ENCODE peak calls at places on chromosomes 7 and 10, in nine cellular contexts. G is gastrocnemius medialis, Q is astrocyte of the spinal cord, B is heart left ventricle, V is IMR-90, I is upper lobe of left lung, A is kidney epithelial cell, D is dorsolateral prefrontal cortex, E is Peyer's patch. N is an unnamed sample.

GRCh38 chr7:388461-388960 is 98.5 kb downstream of the FOXL3 start:
- DNase-seq in B (peak), D (no peak), G (no peak), Q (no peak), V (no peak), E (peak), A (no peak), I (peak), N (no peak)

GRCh38 chr7:100582041-100582579 is 3.8 kb downstream of the LRCH4 start:
- DNase-seq in B (no peak), V (no peak), I (peak), E (no peak), D (no peak), Q (no peak), A (no peak), G (no peak), N (no peak)

GRCh38 chr7:102916426-102916825 is 3.6 kb downstream of the LRRC17 start:
- DNase-seq in A (peak), B (no peak), I (no peak), E (no peak), D (no peak), Q (peak), G (no peak), V (peak), N (peak)

GRCh38 chr7:75536940-75537538 is 44.9 kb downstream of the SPDYE5 start:
- DNase-seq in A (no peak), Q (no peak), G (no peak), D (no peak), B (no peak), E (no peak), V (no peak), I (no peak), N (no peak)

GRCh38 chr10:33631991-33632390 is 297.5 kb upstream of the NRP1 start:
- DNase-seq in I (no peak), E (no peak), G (no peak), B (no peak), V (no peak), A (no peak), Q (no peak), D (no peak), N (no peak)

GRCh38 chr7:76233538-76234281 is 32.0 kb downstream of the SRRM3 start:
- DNase-seq in A (no peak), E (no peak), V (no peak), Q (no peak), B (no peak), D (no peak), I (no peak), G (no peak), N (no peak)

GRCh38 chr7:45598697-45599520 is 24.7 kb downstream of the ADCY1 start:
- DNase-seq in G (no peak), B (no peak), D (no peak), A (no peak), E (no peak), I (no peak), V (no peak), Q (no peak), N (no peak)

GRCh38 chr7:70133291-70133690 is 535.0 kb downstream of the AUTS2 start:
- DNase-seq in I (no peak), Q (no peak), D (no peak), V (no peak), E (no peak), B (no peak), A (no peak), G (no peak), N (no peak)

GRCh38 chr7:51224811-51225581 is 91.6 kb downstream of the COBL start:
- DNase-seq in I (no peak), Q (no peak), D (no peak), G (peak), B (no peak), A (no peak), V (no peak), E (peak), N (no peak)

GRCh38 chr7:128266891-128267839 is 26.1 kb downstream of the LEP start:
- DNase-seq in E (no peak), A (peak), I (peak), D (no peak), Q (peak), G (no peak), V (peak), B (peak), N (peak)

GRCh38 chr7:3239291-3239691 is 61.8 kb upstream of the SDK1 start:
- DNase-seq in V (no peak), G (no peak), I (peak), A (peak), B (no peak), D (no peak), E (no peak), Q (no peak), N (no peak)

GRCh38 chr7:151080091-151080521 is 503 bp downstream of the FASTK start:
- DNase-seq in V (no peak), D (no peak), A (no peak), B (no peak), E (no peak), Q (no peak), I (no peak), G (no peak), N (no peak)

DNA sequence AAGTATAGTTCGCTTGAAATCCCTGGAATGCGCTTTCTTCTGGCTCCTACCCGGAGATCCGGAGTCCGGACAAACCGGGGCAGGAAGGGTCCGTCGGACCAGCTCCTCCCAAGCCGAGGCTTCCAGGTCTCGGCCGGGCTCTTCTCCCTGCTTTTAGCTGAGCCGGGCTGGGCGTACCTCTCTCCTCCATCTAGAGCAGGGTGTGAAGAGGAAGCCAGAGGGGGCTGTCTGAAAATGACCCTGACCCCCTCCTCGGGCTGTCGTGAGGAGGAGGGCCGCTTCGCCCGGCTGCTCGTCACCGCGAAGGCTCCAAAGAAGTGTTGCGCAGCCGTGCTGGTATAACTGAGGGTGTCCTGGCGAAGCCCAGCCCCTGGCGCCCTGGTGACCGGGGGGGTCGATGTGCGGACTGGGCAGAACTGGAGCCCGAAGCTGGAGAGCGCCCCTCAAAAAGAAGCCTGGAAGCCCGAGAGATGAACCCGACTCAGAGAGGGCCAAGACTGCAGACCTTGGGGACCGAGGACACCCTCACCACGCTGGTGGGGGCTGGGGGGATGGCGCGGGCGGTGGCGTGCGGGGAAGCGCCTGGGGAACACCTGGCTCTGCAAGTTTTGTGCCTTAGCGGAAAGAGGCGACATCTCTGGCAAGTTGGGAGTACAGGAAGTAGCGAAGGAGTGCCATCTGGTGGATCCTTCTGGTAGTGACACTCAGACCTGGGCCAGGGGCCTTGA is 5.7 kb downstream of the KAZALD1 start:
- DNase-seq in B (peak), Q (peak), V (peak), D (no peak), I (peak), G (peak), E (peak), A (no peak), N (peak)
- TF ChIP-seq CTCF in B (peak), Q (peak), V (peak), D (peak), I (peak), G (peak), E (peak), A (peak), N (peak)

GRCh38 chr10:99927719-99928280 is 81.9 kb downstream of the DNMBP start:
- DNase-seq in I (no peak), E (no peak), A (no peak), V (no peak), Q (no peak), G (no peak), B (no peak), D (no peak), N (no peak)
- H3K4me3 ChIP-seq in I (no peak), E (no peak), A (peak), V (no peak), Q (no peak), G (peak), B (no peak), D (no peak), N (no peak)

DNA sequence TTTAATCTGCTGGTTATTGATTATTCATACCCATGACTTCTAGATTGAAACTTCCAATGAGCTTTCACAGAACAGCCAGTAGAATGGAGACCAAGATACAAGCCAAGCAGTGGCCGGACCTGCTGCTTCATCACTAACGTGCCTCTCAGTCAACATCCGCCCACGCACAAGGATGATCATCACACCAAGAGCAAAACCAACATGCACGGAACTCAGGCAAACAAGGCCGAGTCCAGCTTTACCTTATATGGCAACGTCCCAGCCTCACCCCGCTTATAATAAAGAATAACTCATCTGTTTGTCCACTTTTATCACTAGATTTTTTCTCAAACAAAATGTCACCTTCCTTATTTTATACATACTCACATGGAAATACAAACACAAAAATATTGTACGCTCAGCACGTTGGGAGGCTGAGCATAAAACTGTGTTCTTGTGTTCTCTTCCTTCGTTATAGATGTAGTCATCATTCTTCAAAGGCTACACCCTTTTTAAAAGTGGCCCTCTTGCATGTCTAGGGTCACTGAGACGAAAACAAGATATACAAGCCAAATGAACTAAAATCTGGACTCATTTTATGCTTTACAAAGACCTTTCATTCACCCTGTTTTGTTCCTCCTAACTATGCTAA is 122.7 kb downstream of the SFMBT2 start:
- DNase-seq in I (no peak), A (no peak), V (no peak), D (no peak), E (no peak), Q (no peak), B (no peak), G (no peak), N (no peak)
- TF ChIP-seq CTCF in I (no peak), A (no peak), V (no peak), D (no peak), E (no peak), Q (no peak), B (no peak), G (no peak), N (no peak)

GRCh38 chr10:57917019-57917418 is 350.7 kb downstream of the IPMK start:
- DNase-seq in Q (no peak), E (no peak), D (no peak), A (no peak), I (no peak), B (no peak), G (no peak), V (no peak), N (no peak)

GRCh38 chr10:57925045-57925444 is 342.6 kb downstream of the IPMK start:
- DNase-seq in Q (no peak), V (no peak), I (no peak), A (no peak), G (no peak), B (no peak), E (no peak), D (no peak), N (no peak)

GRCh38 chr10:57921140-57921539 is 346.6 kb downstream of the IPMK start:
- DNase-seq in I (no peak), G (no peak), A (no peak), Q (no peak), D (no peak), B (no peak), V (no peak), E (no peak), N (no peak)

DNA sequence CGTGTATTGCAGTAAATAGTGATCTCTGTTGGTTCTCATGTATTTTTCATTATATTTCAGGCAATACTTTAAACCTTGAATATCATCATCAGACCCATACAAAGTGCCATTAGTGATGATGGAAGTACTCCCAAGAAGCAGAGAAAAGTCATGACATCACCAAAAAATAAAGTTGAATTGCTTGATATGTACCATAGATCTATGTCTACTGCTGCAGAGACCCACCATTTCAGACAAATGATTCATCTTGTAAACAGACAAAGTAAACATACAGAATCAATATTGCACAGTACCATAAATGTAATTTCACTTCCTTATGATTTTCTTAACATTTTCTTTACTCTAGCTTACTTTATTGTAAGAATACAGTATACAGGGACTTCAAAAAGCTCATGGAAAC is 347.8 kb downstream of the IPMK start:
- DNase-seq in B (no peak), E (no peak), D (no peak), Q (no peak), A (no peak), G (no peak), I (no peak), V (no peak), N (no peak)
- H3K4me3 ChIP-seq in B (no peak), E (no peak), D (no peak), Q (no peak), A (no peak), G (no peak), I (no peak), V (no peak), N (no peak)

DNA sequence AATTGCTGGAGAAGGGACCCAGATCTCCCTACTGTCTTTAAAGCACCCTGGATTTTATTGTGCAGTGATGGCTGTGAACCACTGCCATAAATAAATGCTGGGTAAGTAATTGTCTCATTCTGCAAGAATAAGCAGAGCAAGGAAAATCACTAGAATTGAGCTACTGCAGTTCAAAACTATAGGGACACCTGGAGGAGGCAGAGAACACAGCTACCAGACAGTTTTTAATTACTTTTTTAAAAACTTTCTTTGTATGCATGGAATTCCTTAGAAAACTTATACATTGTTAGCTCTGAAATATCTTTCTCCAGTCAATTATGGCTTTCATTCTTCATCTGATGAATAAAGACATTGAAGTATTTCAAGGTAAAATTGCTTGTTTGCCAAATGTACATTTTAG is 866.3 kb upstream of the GHITM start:
- DNase-seq in G (no peak), V (no peak), D (no peak), B (no peak), I (no peak), A (no peak), E (no peak), Q (peak), N (no peak)
- TF ChIP-seq CTCF in G (no peak), V (no peak), D (no peak), B (no peak), I (no peak), A (peak), E (no peak), Q (no peak), N (peak)

DNA sequence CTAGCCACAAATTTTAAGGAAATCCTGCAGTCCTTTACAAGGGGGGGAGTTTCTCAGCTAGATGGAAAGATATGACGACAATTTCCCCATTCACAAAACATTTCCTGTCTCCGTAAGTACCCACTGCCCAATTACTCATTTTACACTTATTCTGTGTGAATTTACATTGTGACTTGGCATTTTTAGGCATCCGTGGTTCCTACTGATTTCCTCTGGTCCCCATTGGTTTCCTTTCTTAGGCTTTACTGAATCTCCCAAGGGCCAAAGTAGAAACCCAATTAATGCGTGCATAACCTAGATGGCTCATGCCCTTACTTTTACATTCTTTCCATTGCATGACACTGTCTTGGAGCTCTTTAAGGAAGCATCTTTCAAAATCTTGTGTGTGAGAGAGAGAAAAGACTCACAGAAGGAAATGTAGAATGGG is 35.7 kb downstream of the NRCAM start:
- DNase-seq in E (no peak), V (no peak), D (no peak), I (no peak), Q (peak), G (no peak), B (no peak), A (no peak), N (peak)
- H3K4me3 ChIP-seq in E (no peak), V (no peak), D (no peak), I (no peak), Q (no peak), G (no peak), B (no peak), A (no peak), N (no peak)